ENCODE peak calls at places on chromosomes 5 and 9, in six cellular contexts. Y is dorsolateral prefrontal cortex; O is lung; M is CD8-positive, alpha-beta T cell; A is GM20000; R is GM23338. P is an unnamed sample.

GRCh38 chr9:114285166-114285867 is 37.6 kb upstream of the ORM1 start:
- DNase-seq in Y (peak), O (no peak), M (no peak), A (no peak), R (no peak), P (peak)

GRCh38 chr5:36876965-36877666 is 547 bp downstream of the NIPBL start:
- DNase-seq in Y (peak), O (peak), M (peak), A (peak), R (peak), P (peak)

GRCh38 chr5:151222054-151222768 is 1.7 kb downstream of the CCDC69 start:
- DNase-seq in Y (no peak), O (no peak), M (no peak), A (no peak), R (no peak), P (no peak)

GRCh38 chr5:111013011-111013410 is 58.5 kb upstream of the TSLP start:
- DNase-seq in Y (no peak), O (no peak), M (no peak), A (no peak), R (no peak), P (no peak)

GRCh38 chr5:1826235-1826980 is 25.2 kb downstream of the NDUFS6 start:
- DNase-seq in Y (no peak), O (no peak), M (no peak), A (no peak), R (no peak), P (no peak)

GRCh38 chr9:38662763-38663593 is 42.6 kb upstream of the ANKRD18A start:
- DNase-seq in Y (peak), O (no peak), M (no peak), A (no peak), R (peak), P (no peak)

GRCh38 chr5:74325866-74326265 is 314.7 kb downstream of the ENC1 start:
- DNase-seq in Y (no peak), O (no peak), M (no peak), A (no peak), R (no peak), P (no peak)

GRCh38 chr5:87099246-87099914 is 168.3 kb upstream of the RASA1 start:
- DNase-seq in Y (no peak), O (no peak), M (no peak), A (no peak), R (no peak), P (no peak)

GRCh38 chr9:132989014-132989310 is 10.5 kb downstream of the GFI1B start:
- DNase-seq in Y (no peak), O (no peak), M (no peak), A (no peak), R (no peak), P (no peak)

GRCh38 chr5:146164382-146164781 is 18.1 kb downstream of the LARS1 start:
- DNase-seq in Y (no peak), O (no peak), M (no peak), A (no peak), R (no peak), P (no peak)

GRCh38 chr5:80191991-80192398 is 63.9 kb downstream of the SERINC5 start:
- DNase-seq in Y (peak), O (no peak), M (no peak), A (no peak), R (peak), P (no peak)

GRCh38 chr9:129613520-129614175 is 7.3 kb downstream of the C9orf50 start:
- DNase-seq in Y (peak), O (no peak), M (no peak), A (no peak), R (no peak), P (no peak)

GRCh38 chr5:126359884-126360283 is 63.3 kb upstream of the GRAMD2B start:
- DNase-seq in Y (no peak), O (no peak), M (no peak), A (peak), R (no peak), P (no peak)

GRCh38 chr5:59089767-59090166 is 506.9 kb downstream of the RAB3C start:
- DNase-seq in Y (no peak), O (no peak), M (no peak), A (no peak), R (no peak), P (no peak)

GRCh38 chr9:74643303-74643933 is 146.3 kb downstream of the RORB start:
- DNase-seq in Y (no peak), O (peak), M (no peak), A (no peak), R (no peak), P (no peak)

GRCh38 chr9:132182609-132183073 is 20.8 kb downstream of the NTNG2 start:
- DNase-seq in Y (no peak), O (no peak), M (no peak), A (no peak), R (peak), P (no peak)

GRCh38 chr5:92758552-92758951 is 822.5 kb downstream of the NR2F1-AS1 start:
- DNase-seq in Y (no peak), O (no peak), M (no peak), A (no peak), R (no peak), P (no peak)

GRCh38 chr5:74272831-74273545 is 367.5 kb downstream of the ENC1 start:
- DNase-seq in Y (no peak), O (no peak), M (no peak), A (no peak), R (no peak), P (no peak)

GRCh38 chr5:61313960-61314681 is 17.9 kb upstream of the ZSWIM6 start:
- DNase-seq in Y (no peak), O (no peak), M (no peak), A (no peak), R (no peak), P (no peak)

GRCh38 chr9:130111805-130112204 is 58.1 kb downstream of the GPR107 start:
- DNase-seq in Y (no peak), O (no peak), M (no peak), A (no peak), R (no peak), P (no peak)

GRCh38 chr5:158544388-158545339 is 555.1 kb downstream of the EBF1 start:
- DNase-seq in Y (no peak), O (no peak), M (no peak), A (no peak), R (no peak), P (no peak)

GRCh38 chr5:131641494-131641893 is 6.5 kb upstream of the RAPGEF6 start:
- DNase-seq in Y (no peak), O (no peak), M (no peak), A (no peak), R (no peak), P (no peak)

GRCh38 chr9:89715318-89715858 is 110.6 kb downstream of the GADD45G start:
- DNase-seq in Y (no peak), O (no peak), M (no peak), A (no peak), R (no peak), P (no peak)

GRCh38 chr9:78428640-78429039 is 131.7 kb downstream of the PSAT1 start:
- DNase-seq in Y (no peak), O (no peak), M (no peak), A (no peak), R (no peak), P (no peak)

GRCh38 chr5:173673295-173674170 is 57.1 kb upstream of the BOD1 start:
- DNase-seq in Y (no peak), O (no peak), M (no peak), A (no peak), R (no peak), P (no peak)

GRCh38 chr5:138528208-138528607 is 14.8 kb downstream of the ETF1 start:
- DNase-seq in Y (no peak), O (no peak), M (no peak), A (no peak), R (no peak), P (no peak)

GRCh38 chr5:138523406-138523805 is 19.6 kb downstream of the ETF1 start:
- DNase-seq in Y (no peak), O (no peak), M (no peak), A (no peak), R (no peak), P (no peak)

GRCh38 chr5:138529812-138530211 is 13.2 kb downstream of the ETF1 start:
- DNase-seq in Y (no peak), O (no peak), M (no peak), A (no peak), R (no peak), P (no peak)

GRCh38 chr5:138528744-138529469 is 14.1 kb downstream of the ETF1 start:
- DNase-seq in Y (no peak), O (no peak), M (no peak), A (no peak), R (no peak), P (no peak)

GRCh38 chr5:138527170-138527569 is 15.9 kb downstream of the ETF1 start:
- DNase-seq in Y (no peak), O (no peak), M (no peak), A (no peak), R (no peak), P (no peak)
- TF ChIP-seq CTCF in Y (no peak), O (no peak), M (no peak), A (no peak), R (no peak), P (no peak)

DNA sequence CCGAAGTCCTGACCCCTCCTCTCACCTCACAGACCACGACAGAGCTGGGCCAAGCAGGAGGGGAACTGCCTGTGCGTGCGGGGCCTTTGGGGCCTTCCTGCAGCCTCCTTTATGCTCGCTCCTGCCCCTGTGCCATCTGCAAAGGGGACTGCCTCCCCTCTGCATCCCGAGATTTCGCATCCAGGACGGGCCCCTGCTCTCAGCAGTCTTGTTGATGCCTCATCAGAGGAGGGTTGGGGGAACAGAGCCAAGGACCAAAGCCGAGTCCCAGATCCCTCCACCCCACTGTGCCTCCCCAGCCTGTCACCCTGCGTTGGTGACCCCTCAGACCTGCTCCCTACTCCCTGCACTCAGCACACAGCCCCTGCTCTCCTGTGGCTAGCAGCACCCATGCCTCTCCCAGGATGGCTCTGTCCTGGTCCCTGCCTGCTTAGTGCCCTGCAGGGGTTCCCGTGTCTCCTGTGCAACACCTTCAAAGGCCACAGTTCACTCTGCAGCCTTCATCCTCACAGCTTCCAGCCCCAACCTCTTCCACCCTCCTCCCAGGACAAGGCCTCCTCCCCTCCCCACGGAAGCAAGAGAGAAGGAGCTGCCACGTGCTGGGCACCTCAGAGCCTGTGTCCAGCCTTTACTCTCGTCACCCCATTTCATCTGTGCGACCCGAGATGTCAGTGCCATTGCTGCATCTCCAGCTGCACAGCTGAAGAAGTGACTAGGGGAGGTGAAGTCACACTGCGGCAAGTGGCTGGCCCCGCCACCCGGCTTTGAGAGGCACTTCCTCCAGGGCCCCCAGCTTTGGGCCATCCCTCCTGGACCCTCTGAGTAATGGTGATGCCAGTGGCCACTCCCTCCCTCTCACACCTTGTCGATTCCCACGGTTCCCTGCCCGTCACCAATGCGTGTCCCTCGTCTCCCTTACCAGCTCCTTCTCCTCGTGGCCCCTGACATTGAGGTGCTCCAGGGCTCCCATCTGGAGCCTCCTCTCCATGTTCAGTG is 62.6 kb upstream of the LRRTM2 start:
- DNase-seq in Y (no peak), O (no peak), M (no peak), A (no peak), R (no peak), P (peak)
- TF ChIP-seq CTCF in Y (no peak), O (no peak), M (no peak), A (no peak), R (no peak), P (no peak)

DNA sequence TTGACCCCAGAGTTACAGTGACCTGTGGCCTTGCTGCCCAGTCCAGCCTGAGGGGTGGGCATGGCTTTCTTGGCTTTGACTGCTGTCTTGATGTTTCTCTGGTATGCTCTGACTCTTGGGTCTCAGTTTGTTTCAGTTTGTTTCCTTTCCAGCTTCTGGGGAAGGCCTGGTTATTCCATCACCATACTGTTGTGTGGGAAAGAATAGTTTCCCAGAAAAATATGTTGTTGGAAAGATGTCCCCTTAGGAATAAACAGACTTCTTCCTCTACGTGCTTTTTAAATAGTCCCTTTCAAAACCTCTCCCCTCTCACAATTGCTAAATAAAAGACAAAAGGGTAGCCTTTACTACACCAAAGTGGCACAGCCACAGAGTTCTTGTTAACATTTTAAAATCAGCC is 49.5 kb downstream of the EGFLAM start:
- DNase-seq in Y (no peak), O (no peak), M (no peak), A (no peak), R (no peak), P (peak)
- TF ChIP-seq CTCF in Y (no peak), O (no peak), M (no peak), A (no peak), R (no peak), P (no peak)

GRCh38 chr5:143662020-143662419 is 149.9 kb upstream of the HMHB1 start:
- DNase-seq in Y (no peak), O (no peak), M (no peak), A (no peak), R (no peak), P (no peak)
- TF ChIP-seq CTCF in Y (no peak), O (no peak), M (no peak), A (no peak), R (no peak), P (no peak)

GRCh38 chr5:95824747-95825146 is 2.2 kb upstream of the GLRX start:
- DNase-seq in Y (no peak), O (no peak), M (no peak), A (no peak), R (no peak), P (no peak)

GRCh38 chr5:95822408-95823240 is at the start of gene GLRX:
- DNase-seq in Y (peak), O (peak), M (no peak), A (peak), R (peak), P (no peak)

GRCh38 chr5:95823241-95823737 is 763 bp upstream of the GLRX start:
- DNase-seq in Y (no peak), O (no peak), M (no peak), A (no peak), R (no peak), P (no peak)

GRCh38 chr5:95822038-95822407 is 503 bp downstream of the GLRX start:
- DNase-seq in Y (no peak), O (no peak), M (no peak), A (peak), R (peak), P (no peak)

GRCh38 chr5:95823738-95824609 is 1.4 kb upstream of the GLRX start:
- DNase-seq in Y (no peak), O (no peak), M (peak), A (no peak), R (peak), P (no peak)
- TF ChIP-seq CTCF in Y (no peak), O (no peak), M (no peak), A (no peak), R (no peak), P (no peak)

GRCh38 chr9:125974705-125975104 is 227.5 kb downstream of the PBX3 start:
- DNase-seq in Y (no peak), O (no peak), M (no peak), A (no peak), R (no peak), P (peak)
- TF ChIP-seq CTCF in Y (no peak), O (no peak), M (no peak), A (no peak), R (no peak), P (no peak)

GRCh38 chr5:23027830-23028229 is 174.7 kb upstream of the CDH12 start:
- DNase-seq in Y (no peak), O (no peak), M (no peak), A (no peak), R (no peak), P (no peak)

GRCh38 chr5:23025604-23026003 is 172.5 kb upstream of the CDH12 start:
- DNase-seq in Y (no peak), O (no peak), M (no peak), A (no peak), R (no peak), P (no peak)

GRCh38 chr5:23028445-23028844 is 175.3 kb upstream of the CDH12 start:
- DNase-seq in Y (no peak), O (no peak), M (no peak), A (no peak), R (no peak), P (no peak)

GRCh38 chr5:23026252-23027170 is 173.4 kb upstream of the CDH12 start:
- DNase-seq in Y (no peak), O (no peak), M (no peak), A (no peak), R (no peak), P (no peak)

DNA sequence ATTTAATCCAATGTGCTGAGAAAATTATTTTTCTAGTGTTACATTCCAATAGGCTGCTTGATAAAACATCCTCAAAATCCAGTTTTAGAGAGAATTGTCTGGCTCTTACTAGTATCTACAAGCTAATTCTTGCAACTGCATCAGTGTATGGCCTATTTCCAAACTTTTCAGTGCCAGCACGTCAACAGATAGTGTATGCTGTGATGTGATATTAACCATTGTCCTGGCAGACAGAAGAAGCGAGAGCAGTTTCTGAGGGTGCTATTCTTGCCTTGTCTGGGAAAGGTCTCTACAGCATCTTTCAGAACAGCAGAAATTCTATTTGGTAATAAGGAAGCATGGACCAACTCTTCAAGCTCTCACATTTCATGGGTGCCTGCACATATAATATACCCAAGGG is 174.2 kb upstream of the CDH12 start:
- DNase-seq in Y (no peak), O (no peak), M (no peak), A (no peak), R (no peak), P (no peak)
- TF ChIP-seq CTCF in Y (no peak), O (no peak), M (no peak), A (no peak), R (no peak), P (no peak)